ENCODE peak calls at places on chromosomes 12 and 14, in eight cellular contexts. One of them, this sample, is unnamed.

GRCh38 chr12:15206338-15206737 is 14.9 kb downstream of the RERG start:
- DNase-seq in H9: peak
- DNase-seq in AG09309: no peak
- DNase-seq in dermis microvascular lymphatic vessel endothelial cell: no peak
- DNase-seq in mammary epithelial cell: no peak
- DNase-seq in transverse colon: no peak
- DNase-seq in nucleus accumbens: no peak
- DNase-seq in anterior cingulate cortex: no peak
- DNase-seq in this sample: no peak

GRCh38 chr14:58107947-58108552 is 44.0 kb downstream of the ARMH4 start:
- DNase-seq in anterior cingulate cortex: no peak
- DNase-seq in H9: no peak
- DNase-seq in AG09309: peak
- DNase-seq in nucleus accumbens: peak
- DNase-seq in dermis microvascular lymphatic vessel endothelial cell: peak
- DNase-seq in transverse colon: peak
- DNase-seq in mammary epithelial cell: peak
- DNase-seq in this sample: peak

GRCh38 chr12:128671528-128672042 is 152.2 kb downstream of the SLC15A4 start:
- DNase-seq in transverse colon: no peak
- DNase-seq in anterior cingulate cortex: no peak
- DNase-seq in mammary epithelial cell: no peak
- DNase-seq in AG09309: no peak
- DNase-seq in dermis microvascular lymphatic vessel endothelial cell: no peak
- DNase-seq in nucleus accumbens: no peak
- DNase-seq in H9: no peak
- DNase-seq in this sample: no peak

GRCh38 chr12:54463484-54463883 is 9.9 kb downstream of the GTSF1 start:
- DNase-seq in AG09309: no peak
- DNase-seq in nucleus accumbens: no peak
- DNase-seq in transverse colon: no peak
- DNase-seq in H9: no peak
- DNase-seq in anterior cingulate cortex: no peak
- DNase-seq in mammary epithelial cell: no peak
- DNase-seq in dermis microvascular lymphatic vessel endothelial cell: no peak
- DNase-seq in this sample: no peak

GRCh38 chr12:13661005-13661887 is 320.2 kb downstream of the GRIN2B start:
- DNase-seq in anterior cingulate cortex: peak
- DNase-seq in transverse colon: peak
- DNase-seq in mammary epithelial cell: peak
- DNase-seq in AG09309: peak
- DNase-seq in H9: peak
- DNase-seq in nucleus accumbens: peak
- DNase-seq in dermis microvascular lymphatic vessel endothelial cell: peak
- DNase-seq in this sample: peak

GRCh38 chr14:93430319-93430801 is 379 bp upstream of the UNC79 start:
- DNase-seq in nucleus accumbens: peak
- DNase-seq in transverse colon: no peak
- DNase-seq in H9: peak
- DNase-seq in anterior cingulate cortex: peak
- DNase-seq in AG09309: no peak
- DNase-seq in dermis microvascular lymphatic vessel endothelial cell: no peak
- DNase-seq in mammary epithelial cell: no peak
- DNase-seq in this sample: peak

GRCh38 chr12:130444081-130444480 is 106.4 kb downstream of the PIWIL1 start:
- DNase-seq in anterior cingulate cortex: no peak
- DNase-seq in AG09309: no peak
- DNase-seq in nucleus accumbens: no peak
- DNase-seq in dermis microvascular lymphatic vessel endothelial cell: no peak
- DNase-seq in transverse colon: no peak
- DNase-seq in H9: no peak
- DNase-seq in mammary epithelial cell: no peak
- DNase-seq in this sample: no peak

GRCh38 chr14:64801800-64802199 is 77.9 kb downstream of the SPTB start:
- DNase-seq in mammary epithelial cell: no peak
- DNase-seq in dermis microvascular lymphatic vessel endothelial cell: peak
- DNase-seq in transverse colon: no peak
- DNase-seq in anterior cingulate cortex: no peak
- DNase-seq in AG09309: no peak
- DNase-seq in H9: peak
- DNase-seq in nucleus accumbens: no peak
- DNase-seq in this sample: peak

GRCh38 chr12:76670776-76671175 is 93.1 kb upstream of the ZDHHC17 start:
- DNase-seq in anterior cingulate cortex: no peak
- DNase-seq in nucleus accumbens: no peak
- DNase-seq in dermis microvascular lymphatic vessel endothelial cell: no peak
- DNase-seq in H9: no peak
- DNase-seq in mammary epithelial cell: peak
- DNase-seq in transverse colon: no peak
- DNase-seq in AG09309: no peak
- DNase-seq in this sample: no peak

GRCh38 chr12:24909667-24910066 is 39.2 kb downstream of the BCAT1 start:
- DNase-seq in nucleus accumbens: no peak
- DNase-seq in anterior cingulate cortex: no peak
- DNase-seq in dermis microvascular lymphatic vessel endothelial cell: no peak
- DNase-seq in AG09309: peak
- DNase-seq in H9: no peak
- DNase-seq in mammary epithelial cell: peak
- DNase-seq in transverse colon: peak
- DNase-seq in this sample: no peak

GRCh38 chr12:52566847-52567291 is 6.8 kb downstream of the KRT74 start:
- DNase-seq in nucleus accumbens: no peak
- DNase-seq in anterior cingulate cortex: no peak
- DNase-seq in H9: no peak
- DNase-seq in AG09309: no peak
- DNase-seq in transverse colon: no peak
- DNase-seq in dermis microvascular lymphatic vessel endothelial cell: no peak
- DNase-seq in mammary epithelial cell: no peak
- DNase-seq in this sample: no peak

GRCh38 chr12:49893753-49894752 is 9.6 kb downstream of the FAIM2 start:
- DNase-seq in dermis microvascular lymphatic vessel endothelial cell: no peak
- DNase-seq in nucleus accumbens: no peak
- DNase-seq in H9: no peak
- DNase-seq in transverse colon: no peak
- DNase-seq in anterior cingulate cortex: no peak
- DNase-seq in mammary epithelial cell: peak
- DNase-seq in AG09309: no peak
- DNase-seq in this sample: no peak

This sample was measured in G401.